ENCODE peak calls at places on chromosomes 7 and 10, in five cellular contexts. X is adrenal gland, A is esophagus squamous epithelium, K is body of pancreas, Q is prostate gland. U is an unnamed sample.

GRCh38 chr7:157751351-157751750 is 414.5 kb downstream of the DNAJB6 start:
- DNase-seq in K (no peak), A (no peak), Q (no peak), X (no peak), U (no peak)

GRCh38 chr10:31929986-31930675 is 1.5 kb upstream of the ARHGAP12 start:
- DNase-seq in Q (peak), X (no peak), A (no peak), K (no peak), U (no peak)

GRCh38 chr7:27914409-27914808 is 174.4 kb downstream of the TAX1BP1 start:
- DNase-seq in Q (no peak), A (no peak), K (no peak), X (no peak), U (no peak)

GRCh38 chr7:125406111-125406510 is 476.5 kb upstream of the POT1 start:
- DNase-seq in X (no peak), Q (no peak), A (no peak), K (no peak), U (no peak)

GRCh38 chr10:34364253-34365037 is 450.7 kb downstream of the PARD3 start:
- DNase-seq in K (no peak), Q (no peak), X (peak), A (no peak), U (no peak)

GRCh38 chr10:54396004-54396403 is 405.0 kb downstream of the PCDH15 start:
- DNase-seq in X (no peak), A (no peak), K (no peak), Q (no peak), U (no peak)

GRCh38 chr7:29285451-29285807 is 90.9 kb downstream of the CHN2 start:
- DNase-seq in K (no peak), X (no peak), Q (no peak), A (no peak), U (no peak)

GRCh38 chr10:103193820-103194529 is 903 bp upstream of the NT5C2 start:
- DNase-seq in A (no peak), K (peak), Q (peak), X (peak), U (peak)

GRCh38 chr7:72234086-72234485 is 178.1 kb downstream of the CALN1 start:
- DNase-seq in A (no peak), K (no peak), X (peak), Q (no peak), U (no peak)

GRCh38 chr10:114408112-114408967 is 4.0 kb upstream of the AFAP1L2 start:
- DNase-seq in K (no peak), X (no peak), A (no peak), Q (no peak), U (peak)

GRCh38 chr7:436367-437128 is 83.1 kb downstream of the PDGFA start:
- DNase-seq in A (no peak), Q (no peak), X (no peak), K (no peak), U (no peak)

GRCh38 chr7:137882806-137883205 is 36.0 kb upstream of the DGKI start:
- DNase-seq in Q (no peak), K (no peak), X (no peak), A (no peak), U (no peak)

GRCh38 chr7:25820432-25821040 is 331.5 kb upstream of the NFE2L3 start:
- DNase-seq in A (no peak), Q (no peak), K (no peak), X (peak), U (peak)

GRCh38 chr10:58336242-58336641 is 1.4 kb downstream of the UBE2D1 start:
- DNase-seq in K (no peak), X (no peak), A (no peak), Q (no peak), U (no peak)

GRCh38 chr10:130352291-130352645 is 216.1 kb downstream of the GLRX3 start:
- DNase-seq in A (no peak), K (no peak), Q (no peak), X (no peak), U (no peak)

GRCh38 chr10:28179490-28180099 is 123.3 kb downstream of the MPP7 start:
- DNase-seq in X (peak), K (peak), A (no peak), Q (peak), U (no peak)

GRCh38 chr10:71770789-71771188 is 2.5 kb downstream of the VSIR start:
- DNase-seq in K (peak), X (peak), A (no peak), Q (no peak), U (no peak)

GRCh38 chr10:113858541-113858940 is 4.1 kb downstream of the NHLRC2 start:
- DNase-seq in A (no peak), K (no peak), X (peak), Q (no peak), U (no peak)

GRCh38 chr7:7330997-7331396 is 148.7 kb downstream of the C1GALT1 start:
- DNase-seq in K (no peak), X (peak), A (no peak), Q (no peak), U (no peak)

GRCh38 chr10:124386186-124387077 is 32.3 kb downstream of the OAT start:
- DNase-seq in A (no peak), Q (no peak), X (no peak), K (no peak), U (no peak)

GRCh38 chr7:150871601-150872000 is 19.3 kb downstream of the AOC1 start:
- DNase-seq in Q (no peak), X (no peak), K (no peak), A (no peak), U (no peak)

GRCh38 chr7:129884495-129884894 is 68.3 kb downstream of the UBE2H start:
- DNase-seq in X (no peak), K (no peak), A (no peak), Q (no peak), U (no peak)

GRCh38 chr7:56105508-56105907 is 768 bp downstream of the CHCHD2 start:
- DNase-seq in A (no peak), K (peak), X (peak), Q (no peak), U (no peak)

GRCh38 chr7:2572101-2572842 is 13.5 kb downstream of the IQCE start:
- DNase-seq in A (no peak), Q (no peak), K (peak), X (peak), U (no peak)

GRCh38 chr7:6389728-6390127 is 58.0 kb downstream of the DAGLB start:
- DNase-seq in X (no peak), Q (no peak), A (no peak), K (no peak), U (no peak)

GRCh38 chr10:113131611-113132330 is 181.7 kb downstream of the TCF7L2 start:
- DNase-seq in Q (no peak), X (no peak), K (no peak), A (no peak), U (no peak)

GRCh38 chr10:5665380-5666323 is 743 bp downstream of the ASB13 start:
- DNase-seq in K (peak), A (no peak), X (peak), Q (no peak), U (peak)

GRCh38 chr10:84938117-84938905 is 609.9 kb downstream of the CCSER2 start:
- DNase-seq in X (no peak), Q (no peak), K (no peak), A (no peak), U (peak)

GRCh38 chr10:132372516-132373095 is 24.4 kb upstream of the PWWP2B start:
- DNase-seq in Q (no peak), X (no peak), A (no peak), K (no peak), U (no peak)

GRCh38 chr7:92731327-92732063 is 104.9 kb downstream of the CDK6 start:
- DNase-seq in Q (no peak), X (no peak), K (no peak), A (no peak), U (no peak)

GRCh38 chr7:82202107-82202506 is 241.5 kb downstream of the CACNA2D1 start:
- DNase-seq in K (no peak), X (no peak), A (no peak), Q (no peak), U (no peak)

GRCh38 chr7:77537136-77537594 is at the start of gene PTPN12:
- DNase-seq in A (no peak), K (no peak), Q (peak), X (no peak), U (no peak)

GRCh38 chr7:19964198-19964597 is 190.8 kb upstream of the TMEM196 start:
- DNase-seq in K (no peak), Q (no peak), X (no peak), A (no peak), U (no peak)

GRCh38 chr7:1901431-1902210 is 231.5 kb downstream of the ELFN1 start:
- DNase-seq in A (no peak), X (no peak), K (no peak), Q (no peak), U (no peak)

GRCh38 chr10:35765039-35765662 is 123.1 kb upstream of the FZD8 start:
- DNase-seq in A (no peak), Q (no peak), K (peak), X (peak), U (peak)

GRCh38 chr7:100837099-100837836 is 9.9 kb upstream of the EPHB4 start:
- DNase-seq in Q (peak), K (peak), A (peak), X (peak), U (peak)

GRCh38 chr10:42960491-42961155 is 116.2 kb upstream of the RET start:
- DNase-seq in Q (no peak), X (no peak), K (no peak), A (no peak), U (no peak)

GRCh38 chr10:18104223-18104872 is 35.9 kb upstream of the CACNB2 start:
- DNase-seq in Q (no peak), K (peak), X (peak), A (no peak), U (peak)

GRCh38 chr10:119595715-119596515 is 849 bp downstream of the TIAL1 start:
- DNase-seq in X (peak), K (peak), Q (peak), A (no peak), U (peak)
- TF ChIP-seq POLR2A in X (peak), K (no peak), Q (no peak), A (no peak), U (no peak)

GRCh38 chr10:49539320-49539885 is 482 bp upstream of the ERCC6 start:
- DNase-seq in A (no peak), K (peak), Q (peak), X (peak), U (peak)

GRCh38 chr10:49541762-49542161 is 2.8 kb upstream of the ERCC6 start:
- DNase-seq in X (no peak), A (no peak), Q (no peak), K (no peak), U (no peak)

GRCh38 chr10:49542353-49542752 is 3.4 kb upstream of the ERCC6 start:
- DNase-seq in A (no peak), X (no peak), K (no peak), Q (no peak), U (no peak)

GRCh38 chr10:49534670-49535381 is 4.1 kb downstream of the ERCC6 start:
- DNase-seq in X (peak), K (no peak), A (no peak), Q (no peak), U (no peak)

DNA sequence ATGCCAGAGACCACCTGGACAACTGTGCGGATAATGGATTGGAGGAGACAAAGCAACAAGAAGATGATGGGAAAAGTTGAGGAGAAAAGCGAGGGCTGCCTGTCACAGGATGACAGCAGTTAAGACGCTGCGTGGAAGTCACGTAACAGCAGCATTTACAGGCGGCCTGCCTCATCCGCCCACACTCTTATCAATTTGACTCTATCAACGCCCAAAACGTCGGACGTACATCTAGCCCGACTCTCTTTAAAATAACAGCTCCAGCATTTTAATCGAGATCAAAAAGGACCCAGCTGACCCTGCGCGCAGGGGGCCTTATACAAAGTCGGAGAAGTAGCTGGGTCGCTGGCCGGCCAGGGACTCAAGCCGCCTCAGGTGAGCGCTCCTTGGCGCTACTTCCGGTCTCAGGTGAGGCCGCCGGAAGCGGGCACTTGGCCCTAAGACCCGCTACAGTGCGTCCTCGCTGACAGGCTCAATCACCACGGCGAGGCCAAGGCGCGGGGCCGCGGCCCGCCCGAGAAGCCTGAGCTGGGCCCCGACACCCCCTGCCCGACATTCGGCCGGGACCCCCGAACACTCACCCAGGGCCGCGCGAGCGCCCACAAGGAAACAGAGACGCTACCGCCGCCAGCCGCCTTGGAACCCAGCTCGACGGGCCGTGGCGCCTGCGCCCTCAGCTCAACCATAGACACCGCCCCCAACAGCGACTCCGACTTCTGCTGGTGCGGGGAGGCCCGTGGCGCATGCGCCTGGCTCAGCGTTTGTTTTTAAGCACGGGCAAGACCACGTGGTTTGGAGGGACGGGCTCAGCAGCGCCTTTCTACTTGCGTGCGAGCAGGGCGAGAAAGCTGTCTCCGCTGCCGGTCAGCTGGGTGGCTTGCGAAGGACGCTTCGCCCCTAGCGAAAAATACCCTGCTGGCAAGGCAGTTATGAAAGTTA is at the start of gene ERCC6:
- DNase-seq in K (peak), Q (peak), A (peak), X (peak), U (peak)
- TF ChIP-seq POLR2A in K (peak), Q (peak), A (no peak), X (peak), U (peak)

GRCh38 chr10:91162050-91162494 is 58.4 kb upstream of the PCGF5 start:
- DNase-seq in K (peak), X (peak), Q (no peak), A (no peak), U (no peak)

GRCh38 chr10:91163269-91163708 is 57.2 kb upstream of the PCGF5 start:
- DNase-seq in X (peak), A (peak), K (peak), Q (peak), U (peak)

GRCh38 chr10:91163709-91164474 is 56.6 kb upstream of the PCGF5 start:
- DNase-seq in Q (peak), K (peak), A (peak), X (peak), U (peak)

GRCh38 chr10:91164520-91165065 is 55.9 kb upstream of the PCGF5 start:
- DNase-seq in K (no peak), A (no peak), X (no peak), Q (no peak), U (no peak)

DNA sequence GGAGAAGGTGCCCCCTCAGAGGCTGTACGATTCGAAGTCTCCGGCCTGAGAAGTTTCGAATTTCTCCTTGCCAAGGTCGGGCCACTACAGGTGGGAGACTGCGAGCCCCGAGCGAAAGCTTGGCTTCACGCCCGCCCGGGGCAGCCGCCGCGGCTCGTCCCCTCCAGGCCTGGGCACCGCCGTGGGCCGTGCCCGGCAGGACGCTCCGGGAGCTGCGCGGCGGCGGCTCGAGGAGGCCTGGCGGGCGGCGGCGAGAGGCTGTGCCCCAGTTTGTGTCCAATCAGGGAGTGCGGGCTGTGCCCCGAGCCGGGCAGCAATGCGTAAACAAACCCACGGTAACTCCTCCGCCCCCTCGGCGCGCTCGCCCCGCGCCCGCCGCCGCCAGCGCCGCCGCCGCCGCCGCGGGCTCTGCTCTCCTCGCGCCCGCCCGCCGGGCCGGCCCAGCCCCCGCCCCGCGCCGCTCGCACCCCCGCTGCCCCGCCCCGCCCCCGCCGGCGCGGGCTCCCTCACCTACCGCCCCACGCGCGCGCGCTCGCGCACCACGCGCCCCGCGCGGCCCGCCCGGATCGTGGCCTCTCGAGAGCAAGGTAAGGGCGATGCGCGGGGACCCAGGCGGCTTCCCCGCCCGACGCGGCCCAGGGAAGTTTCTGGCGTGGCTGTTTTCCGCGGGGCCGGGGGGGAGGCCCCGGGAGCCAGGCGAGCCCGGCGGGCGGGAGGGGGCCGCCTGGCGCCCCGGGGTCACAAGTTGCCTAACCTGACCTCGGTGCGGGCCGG is 57.8 kb upstream of the PCGF5 start:
- DNase-seq in X (peak), A (no peak), K (peak), Q (peak), U (peak)
- TF ChIP-seq POLR2A in X (peak), A (no peak), K (peak), Q (peak), U (peak)

GRCh38 chr10:106504536-106504935 is 660.0 kb downstream of the SORCS1 start:
- DNase-seq in X (no peak), K (no peak), A (no peak), Q (no peak), U (no peak)

GRCh38 chr10:106502651-106503050 is 661.9 kb downstream of the SORCS1 start:
- DNase-seq in A (no peak), K (no peak), Q (no peak), X (no peak), U (no peak)

GRCh38 chr10:106511917-106512316 is 652.6 kb downstream of the SORCS1 start:
- DNase-seq in Q (no peak), X (no peak), A (no peak), K (no peak), U (no peak)

GRCh38 chr10:106508920-106509319 is 655.6 kb downstream of the SORCS1 start:
- DNase-seq in Q (no peak), X (no peak), K (no peak), A (no peak), U (no peak)

DNA sequence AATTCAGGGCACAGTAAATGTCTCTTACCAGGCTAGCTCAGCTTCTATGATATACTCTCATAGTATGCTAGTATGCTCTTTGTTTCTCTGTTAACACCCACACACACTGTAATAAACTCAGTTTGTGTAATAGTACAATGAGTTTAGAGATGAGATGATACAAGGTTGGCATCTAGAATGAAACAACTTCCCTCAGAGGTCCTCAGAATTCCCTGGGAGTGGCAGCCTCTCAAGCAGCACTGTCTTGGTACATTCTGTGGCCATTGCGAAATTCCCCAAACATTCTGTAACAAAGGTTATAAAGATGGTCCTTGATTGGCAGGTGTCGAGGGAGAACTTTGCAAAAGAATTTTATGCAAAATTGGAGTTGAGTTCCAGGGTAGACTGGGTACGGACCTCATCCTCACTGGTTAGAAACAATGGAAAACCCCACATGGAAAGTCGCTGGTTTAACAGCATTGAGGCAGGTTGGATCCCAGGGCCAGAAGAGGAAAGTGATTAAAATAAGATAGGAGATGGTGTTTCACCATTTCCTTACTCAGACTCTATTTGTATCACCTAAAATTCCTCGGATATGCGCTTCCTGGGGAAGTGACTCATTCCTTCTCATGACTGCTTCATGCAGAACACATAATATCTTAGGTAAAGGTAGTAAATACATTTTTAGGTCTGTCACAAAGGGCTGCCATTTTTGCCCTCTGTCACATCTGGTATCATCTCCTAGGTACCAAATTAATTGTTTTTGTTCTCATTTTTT is 657.8 kb downstream of the SORCS1 start:
- DNase-seq in K (no peak), X (no peak), A (no peak), Q (no peak), U (no peak)
- TF ChIP-seq POLR2A in K (no peak), X (no peak), A (no peak), Q (no peak), U (no peak)

GRCh38 chr7:149505551-149505950 is 7.9 kb upstream of the ZNF746 start:
- DNase-seq in Q (no peak), X (no peak), K (no peak), A (no peak), U (no peak)

GRCh38 chr7:149510248-149510647 is 12.6 kb upstream of the ZNF746 start:
- DNase-seq in A (no peak), X (no peak), K (no peak), Q (no peak), U (no peak)

DNA sequence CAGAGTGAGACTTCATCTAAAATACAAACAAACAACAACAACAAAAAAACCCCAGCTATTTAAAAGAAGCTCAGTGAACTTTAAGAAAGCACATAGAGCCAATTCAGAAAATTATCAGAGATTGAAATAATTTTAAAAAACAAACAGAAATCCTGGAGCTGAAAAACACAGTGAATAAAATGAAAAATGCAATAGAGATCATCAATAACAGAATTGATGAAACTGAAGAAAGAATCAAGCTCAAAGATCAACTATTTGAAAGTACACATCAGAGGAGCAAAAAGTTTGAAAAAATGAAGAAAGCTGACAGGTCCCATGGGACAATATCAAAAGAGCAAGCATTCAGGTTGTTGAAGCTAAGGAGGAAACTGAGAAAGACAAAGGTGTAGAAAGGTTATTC is 12.2 kb upstream of the ZNF746 start:
- DNase-seq in K (no peak), A (no peak), Q (no peak), X (no peak), U (no peak)
- TF ChIP-seq POLR2A in K (no peak), A (no peak), Q (no peak), X (no peak), U (no peak)

GRCh38 chr10:44640429-44640828 is 255.5 kb upstream of the CXCL12 start:
- DNase-seq in Q (no peak), A (no peak), K (no peak), X (no peak), U (no peak)

GRCh38 chr10:44635181-44635580 is 250.3 kb upstream of the CXCL12 start:
- DNase-seq in A (no peak), Q (no peak), K (no peak), X (no peak), U (no peak)

GRCh38 chr10:44636625-44637024 is 251.7 kb upstream of the CXCL12 start:
- DNase-seq in X (no peak), K (no peak), A (no peak), Q (peak), U (no peak)
- TF ChIP-seq POLR2A in X (no peak), K (no peak), A (no peak), Q (no peak), U (no peak)